ENCODE peak calls at places on chromosomes 16 and 17, in five cellular contexts. X is ascending aorta, Y is dorsolateral prefrontal cortex, J is foreskin fibroblast, I is lower leg skin. Z is an unnamed sample.
A peak's percentile ranks its signal among the peaks of the same experiment; 100 is the strongest.

GRCh38 chr16:58028541-58029070 is 3.1 kb downstream of the MMP15 start:
- DNase-seq in X (no peak), Y (no peak), J (no peak), I (no peak), Z (no peak)

GRCh38 chr16:48146710-48147109 is 9.1 kb downstream of the ABCC12 start:
- DNase-seq in X (no peak), Y (no peak), J (no peak), I (no peak), Z (no peak)

GRCh38 chr16:75252946-75253911 is 1.8 kb upstream of the BCAR1 start:
- DNase-seq in X (peak; percentile 76), Y (no peak), J (no peak), I (no peak), Z (no peak)

GRCh38 chr17:30780343-30780742 is 44.1 kb downstream of the CRLF3 start:
- DNase-seq in X (no peak), Y (no peak), J (no peak), I (peak; percentile 17), Z (no peak)

GRCh38 chr17:35889241-35889640 is 9.1 kb upstream of the CCL5 start:
- DNase-seq in X (no peak), Y (no peak), J (no peak), I (no peak), Z (no peak)

GRCh38 chr17:63436523-63437110 is 9.5 kb downstream of the CYB561 start:
- DNase-seq in X (peak; percentile 60), Y (no peak), J (no peak), I (no peak), Z (no peak)

GRCh38 chr16:48526058-48526957 is 83.7 kb downstream of the N4BP1 start:
- DNase-seq in X (peak; percentile 58), Y (no peak), J (no peak), I (peak; percentile 77), Z (no peak)

GRCh38 chr17:13490906-13491502 is 110.7 kb downstream of the HS3ST3A1 start:
- DNase-seq in X (no peak), Y (no peak), J (no peak), I (no peak), Z (no peak)

GRCh38 chr16:78210305-78210704 is 110.9 kb downstream of the WWOX start:
- DNase-seq in X (no peak), Y (no peak), J (no peak), I (no peak), Z (no peak)

GRCh38 chr17:6456321-6456720 is 12.1 kb downstream of the PIMREG start:
- DNase-seq in X (no peak), Y (no peak), J (no peak), I (no peak), Z (no peak)

GRCh38 chr17:55527520-55528118 is 16.4 kb upstream of the SMIM36 start:
- DNase-seq in X (no peak), Y (no peak), J (peak; percentile 41), I (no peak), Z (no peak)

GRCh38 chr16:81625544-81626152 is 153.4 kb upstream of the PLCG2 start:
- DNase-seq in X (peak; percentile 79), Y (no peak), J (no peak), I (no peak), Z (no peak)

GRCh38 chr16:14199199-14199598 is 128.1 kb downstream of the MRTFB start:
- DNase-seq in X (no peak), Y (no peak), J (no peak), I (no peak), Z (no peak)

GRCh38 chr17:56908061-56908542 is 5.7 kb downstream of the TRIM25 start:
- DNase-seq in X (no peak), Y (no peak), J (no peak), I (no peak), Z (no peak)

GRCh38 chr17:29789186-29790170 is 140.6 kb downstream of the SSH2 start:
- DNase-seq in X (no peak), Y (no peak), J (no peak), I (no peak), Z (no peak)

GRCh38 chr16:28623172-28623711 is 13.4 kb upstream of the SULT1A1 start:
- DNase-seq in X (no peak), Y (no peak), J (no peak), I (peak; percentile 80), Z (no peak)

GRCh38 chr17:75345514-75346167 is 56.4 kb upstream of the SLC25A19 start:
- DNase-seq in X (no peak), Y (no peak), J (no peak), I (no peak), Z (no peak)

GRCh38 chr16:3401719-3402397 is 843 bp downstream of the ZNF174 start:
- DNase-seq in X (no peak), Y (no peak), J (no peak), I (no peak), Z (no peak)

GRCh38 chr17:35084987-35085386 is 21.5 kb upstream of the RFFL start:
- DNase-seq in X (no peak), Y (no peak), J (peak; percentile 56), I (no peak), Z (no peak)

GRCh38 chr16:49661465-49662187 is 194.3 kb downstream of the ZNF423 start:
- DNase-seq in X (no peak), Y (no peak), J (no peak), I (no peak), Z (no peak)

GRCh38 chr16:1758923-1759322 is 12.4 kb downstream of the NME3 start:
- DNase-seq in X (no peak), Y (no peak), J (no peak), I (no peak), Z (no peak)

GRCh38 chr16:30774367-30775130 is 12.4 kb downstream of the RNF40 start:
- DNase-seq in X (no peak), Y (no peak), J (no peak), I (no peak), Z (no peak)

GRCh38 chr17:2710804-2711607 is 558 bp downstream of the CLUH start:
- DNase-seq in X (no peak), Y (no peak), J (no peak), I (peak; percentile 86), Z (no peak)

GRCh38 chr16:70437582-70438324 is 1.1 kb downstream of the ST3GAL2 start:
- DNase-seq in X (no peak), Y (no peak), J (peak; percentile 50), I (no peak), Z (no peak)

GRCh38 chr17:50206604-50207293 is 5.3 kb upstream of the COL1A1 start:
- DNase-seq in X (peak; percentile 84), Y (no peak), J (no peak), I (no peak), Z (no peak)

GRCh38 chr17:62392908-62393307 is 12.6 kb downstream of the EFCAB3 start:
- DNase-seq in X (no peak), Y (no peak), J (no peak), I (no peak), Z (no peak)

GRCh38 chr17:66654764-66655163 is 180.2 kb upstream of the CACNG5 start:
- DNase-seq in X (no peak), Y (no peak), J (no peak), I (no peak), Z (no peak)

GRCh38 chr17:17141860-17142552 is 64.1 kb downstream of the PLD6 start:
- DNase-seq in X (no peak), Y (peak; percentile 67), J (peak; percentile 37), I (no peak), Z (no peak)

GRCh38 chr17:69878661-69879060 is 196.4 kb upstream of the KCNJ16 start:
- DNase-seq in X (no peak), Y (no peak), J (no peak), I (no peak), Z (no peak)

GRCh38 chr17:75153854-75154194 is 488 bp downstream of the JPT1 start:
- DNase-seq in X (no peak), Y (no peak), J (no peak), I (no peak), Z (no peak)

GRCh38 chr16:727291-727977 is 528 bp downstream of the HAGHL start:
- DNase-seq in X (no peak), Y (no peak), J (no peak), I (no peak), Z (no peak)

GRCh38 chr17:8185580-8186445 is 4.2 kb downstream of the BORCS6 start:
- DNase-seq in X (peak; percentile 96), Y (peak; percentile 89), J (peak; percentile 52), I (peak; percentile 99), Z (no peak)

GRCh38 chr17:82384730-82385429 is 13.3 kb downstream of the UTS2R start:
- DNase-seq in X (peak; percentile 78), Y (no peak), J (peak; percentile 58), I (no peak), Z (no peak)

GRCh38 chr17:63832014-63832413 is 4.6 kb upstream of the FTSJ3 start:
- DNase-seq in X (no peak), Y (no peak), J (no peak), I (no peak), Z (no peak)

GRCh38 chr17:47800686-47801085 is 20.9 kb downstream of the OSBPL7 start:
- DNase-seq in X (no peak), Y (no peak), J (no peak), I (peak; percentile 70), Z (no peak)
- H3K4me3 ChIP-seq in X (no peak overlapping the region), Y (no peak overlapping the region), J (no peak overlapping the region), I (no peak overlapping the region), Z (no peak overlapping the region)

GRCh38 chr17:79789943-79790804 is 6.7 kb downstream of the CBX8 start:
- DNase-seq in X (no peak), Y (no peak), J (no peak), I (no peak), Z (no peak)
- H3K4me3 ChIP-seq in X (no peak overlapping the region), Y (no peak overlapping the region), J (no peak overlapping the region), I (no peak overlapping the region), Z (no peak overlapping the region)

GRCh38 chr17:73165616-73166404 is 1.0 kb downstream of the SSTR2 start:
- DNase-seq in X (no peak), Y (no peak), J (peak; percentile 10), I (no peak), Z (no peak)
- H3K4me3 ChIP-seq in X (peak overlapping the region; percentile 48), Y (peak overlapping the region; percentile 14), J (peak overlapping the region; percentile 48), I (peak overlapping the region; percentile 19), Z (peak overlapping the region; percentile 28)

GRCh38 chr17:40063915-40064531 is 1.3 kb downstream of the THRA start:
- DNase-seq in X (no peak), Y (peak; percentile 61), J (no peak), I (no peak), Z (no peak)
- H3K4me3 ChIP-seq in X (peak overlapping the region; percentile 100), Y (peak overlapping the region; percentile 99), J (peak overlapping the region; percentile 96), I (peak overlapping the region; percentile 99), Z (peak overlapping the region; percentile 97)